ENCODE peak calls at places on chromosomes 12 and 14, in eight cellular contexts. K is left lung, Y is mucosa of gallbladder, P is dermis blood vessel endothelial cell, H is kidney tubule cell, G is NCI-H446, I is HCEC 1CT, V is posterior cingulate gyrus. O is an unnamed sample.

GRCh38 chr12:124302807-124303578 is 8.1 kb downstream of the RFLNA start:
- DNase-seq in V (no peak), K (peak; percentile 59), Y (no peak), I (no peak), H (no peak), G (no peak), P (no peak), O (peak; percentile 47)

GRCh38 chr14:105355049-105355575 is 40.6 kb downstream of the PACS2 start:
- DNase-seq in P (no peak), Y (no peak), V (no peak), G (no peak), H (no peak), I (no peak), K (no peak), O (no peak)

GRCh38 chr12:108616941-108617858 is 16.5 kb downstream of the SELPLG start:
- DNase-seq in K (peak; percentile 71), I (no peak), H (peak; percentile 15), P (no peak), Y (no peak), V (no peak), G (no peak), O (no peak)

GRCh38 chr12:42235426-42235825 is 2.6 kb downstream of the YAF2 start:
- DNase-seq in H (no peak), V (no peak), G (peak; percentile 14), Y (no peak), K (no peak), P (no peak), I (no peak), O (no peak)

GRCh38 chr14:45728448-45729225 is 475.6 kb upstream of the MIS18BP1 start:
- DNase-seq in K (no peak), G (no peak), I (no peak), Y (no peak), P (no peak), H (peak; percentile 48), V (no peak), O (no peak)

GRCh38 chr12:321606-322326 is 59.1 kb upstream of the SLC6A13 start:
- DNase-seq in H (no peak), Y (no peak), G (peak; percentile 33), P (peak; percentile 30), I (no peak), K (no peak), V (no peak), O (no peak)

GRCh38 chr14:34502826-34503225 is 36.7 kb downstream of the EAPP start:
- DNase-seq in H (no peak), I (no peak), G (no peak), V (no peak), P (peak; percentile 58), K (no peak), Y (no peak), O (no peak)

GRCh38 chr12:112716099-112717093 is 75.2 kb upstream of the RPH3A start:
- DNase-seq in I (no peak), Y (no peak), G (peak; percentile 55), V (peak; percentile 12), K (no peak), P (peak; percentile 26), H (no peak), O (no peak)

GRCh38 chr12:2893007-2893406 is 2.3 kb downstream of the TULP3 start:
- DNase-seq in Y (no peak), K (peak; percentile 8), P (peak; percentile 36), V (no peak), G (peak; percentile 16), H (peak; percentile 65), I (peak; percentile 90), O (no peak)

GRCh38 chr12:112907415-112908157 is 824 bp downstream of the OAS1 start:
- DNase-seq in K (no peak), P (no peak), G (no peak), V (no peak), I (no peak), H (no peak), Y (no peak), O (peak; percentile 58)

GRCh38 chr12:78331764-78332163 is 501.1 kb downstream of the NAV3 start:
- DNase-seq in H (no peak), V (no peak), Y (no peak), P (no peak), I (no peak), K (no peak), G (peak; percentile 5), O (no peak)

O was measured in Peyer's patch.